ENCODE peak calls at places on chromosomes 13 and 19, in five cellular contexts. U is lower leg skin, V is cardiac muscle cell, F is BE2C, J is HFF-Myc. Q is an unnamed sample.
A peak's percentile ranks its signal among the peaks of the same experiment; 100 is the strongest.

GRCh38 chr19:7507884-7508283 is 8.0 kb upstream of the ZNF358 start:
- DNase-seq in F (peak; percentile 96), J (no peak), U (no peak), V (peak; percentile 82), Q (peak; percentile 89)

GRCh38 chr13:77696863-77697207 is 652 bp upstream of the SLAIN1 start:
- DNase-seq in J (no peak), F (no peak), U (no peak), V (no peak), Q (no peak)

GRCh38 chr19:40467007-40467565 is 285 bp downstream of the SPTBN4 start:
- DNase-seq in V (no peak), J (no peak), F (no peak), U (no peak), Q (no peak)

GRCh38 chr13:105153626-105154025 is 1381.8 kb downstream of the EFNB2 start:
- DNase-seq in F (no peak), J (no peak), V (no peak), U (no peak), Q (peak; percentile 32)

GRCh38 chr13:79900356-79900755 is 419.4 kb downstream of the NDFIP2 start:
- DNase-seq in V (no peak), F (no peak), J (no peak), U (no peak), Q (no peak)

GRCh38 chr13:95480131-95480545 is 72.4 kb upstream of the CLDN10 start:
- DNase-seq in F (peak; percentile 21), J (no peak), U (no peak), V (peak; percentile 68), Q (no peak)

GRCh38 chr13:106599875-106600797 is 32.2 kb upstream of the ARGLU1 start:
- DNase-seq in J (peak; percentile 25), U (peak; percentile 54), V (peak; percentile 91), F (no peak), Q (peak; percentile 95)

GRCh38 chr13:29284726-29285125 is 310.8 kb downstream of the SLC7A1 start:
- DNase-seq in V (no peak), U (no peak), F (no peak), J (no peak), Q (peak; percentile 4)

GRCh38 chr13:45082964-45083363 is 37.3 kb upstream of the GTF2F2 start:
- DNase-seq in U (no peak), V (peak; percentile 13), F (no peak), J (no peak), Q (peak; percentile 13)

GRCh38 chr13:24287748-24288287 is 21.6 kb upstream of the C1QTNF9 start:
- DNase-seq in V (no peak), U (no peak), F (no peak), J (no peak), Q (no peak)

GRCh38 chr19:6519289-6519688 is 11.5 kb upstream of the TNFSF9 start:
- DNase-seq in F (no peak), U (no peak), V (peak; percentile 77), J (no peak), Q (peak; percentile 74)

GRCh38 chr13:75685239-75685697 is 49.1 kb downstream of the LMO7 start:
- DNase-seq in J (peak; percentile 64), F (no peak), U (no peak), V (peak; percentile 74), Q (peak; percentile 88)

GRCh38 chr19:56351208-56351607 is 36.6 kb upstream of the ZSCAN5A start:
- DNase-seq in V (no peak), J (no peak), U (no peak), F (no peak), Q (no peak)

GRCh38 chr19:23571175-23571574 is 115.8 kb downstream of the ZNF675 start:
- DNase-seq in J (no peak), V (no peak), F (no peak), U (no peak), Q (no peak)

GRCh38 chr13:69935043-69935442 is 172.6 kb upstream of the ATXN8OS start:
- DNase-seq in V (no peak), U (no peak), F (peak; percentile 46), J (no peak), Q (no peak)

GRCh38 chr19:41700381-41701195 is 7.8 kb upstream of the CEACAM5 start:
- DNase-seq in J (no peak), V (no peak), F (no peak), U (peak; percentile 82), Q (no peak)

GRCh38 chr13:30551194-30551593 is 66.5 kb upstream of the USPL1 start:
- DNase-seq in F (no peak), J (peak; percentile 16), U (no peak), V (peak; percentile 52), Q (peak; percentile 66)

GRCh38 chr13:77300176-77301141 is 26.4 kb downstream of the MYCBP2 start:
- DNase-seq in U (no peak), J (no peak), V (peak; percentile 81), F (no peak), Q (peak; percentile 89)

GRCh38 chr13:60645552-60646138 is 248.6 kb downstream of the TDRD3 start:
- DNase-seq in V (no peak), J (no peak), U (no peak), F (no peak), Q (no peak)

GRCh38 chr13:51861728-51862300 is at the start of gene CCDC70:
- DNase-seq in U (no peak), J (no peak), F (no peak), V (peak; percentile 18), Q (peak; percentile 29)

GRCh38 chr19:47035127-47035494 is 13.3 kb downstream of the TMEM160 start:
- DNase-seq in U (no peak), J (no peak), V (no peak), F (no peak), Q (peak; percentile 11)

GRCh38 chr19:39470724-39471339 is 9.8 kb upstream of the TIMM50 start:
- DNase-seq in V (no peak), U (no peak), J (no peak), F (no peak), Q (no peak)

GRCh38 chr13:29752175-29752574 is 98.2 kb downstream of the UBL3 start:
- DNase-seq in U (no peak), J (no peak), F (no peak), V (no peak), Q (no peak)

GRCh38 chr13:54162069-54162468 is 1133.5 kb downstream of the OLFM4 start:
- DNase-seq in J (no peak), U (no peak), F (no peak), V (no peak), Q (no peak)

GRCh38 chr19:5903054-5903501 is 512 bp downstream of the NDUFA11 start:
- DNase-seq in U (no peak), V (peak; percentile 65), F (no peak), J (no peak), Q (peak; percentile 51)

GRCh38 chr13:41905600-41906254 is 55.2 kb downstream of the VWA8 start:
- DNase-seq in U (no peak), V (peak; percentile 53), J (no peak), F (no peak), Q (peak; percentile 73)

GRCh38 chr13:36945078-36945477 is 25.0 kb upstream of the SMAD9 start:
- DNase-seq in F (no peak), V (no peak), J (no peak), U (no peak), Q (no peak)

GRCh38 chr19:43425567-43426392 is 11.1 kb downstream of the TEX101 start:
- DNase-seq in V (peak; percentile 30), U (no peak), J (no peak), F (no peak), Q (peak; percentile 46)

DNA sequence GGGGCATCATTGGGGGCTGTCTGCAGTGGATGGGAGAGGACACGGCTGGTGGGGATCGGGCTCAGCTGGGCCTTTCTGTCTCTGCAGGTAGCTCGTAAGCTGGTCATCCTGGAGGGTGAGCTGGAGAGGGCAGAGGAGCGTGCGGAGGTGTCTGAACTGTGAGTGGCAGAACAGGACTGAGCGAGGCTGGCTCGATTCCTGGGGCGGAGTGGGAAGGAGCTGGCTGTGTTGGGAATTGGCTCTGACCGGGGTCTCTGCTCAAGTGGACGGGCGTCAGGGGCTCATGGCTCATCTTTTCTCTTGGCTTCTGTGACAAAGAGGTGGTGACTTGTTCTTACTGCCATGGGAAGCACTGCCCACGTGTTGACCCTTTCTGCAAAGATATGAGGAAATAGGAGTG is 11.6 kb downstream of the TPM4 start:
- DNase-seq in F (no peak), J (no peak), U (no peak), V (no peak), Q (no peak)
- H3K4me3 ChIP-seq in F (no peak overlapping the region), J (no peak overlapping the region), U (no peak overlapping the region), V (no peak overlapping the region), Q (no peak overlapping the region)

GRCh38 chr19:35058370-35058769 is 16.8 kb downstream of the HPN start:
- DNase-seq in J (no peak), U (no peak), F (no peak), V (no peak), Q (no peak)

GRCh38 chr19:35054626-35055025 is 13.1 kb downstream of the HPN start:
- DNase-seq in F (no peak), V (no peak), U (no peak), J (no peak), Q (no peak)

GRCh38 chr19:35053667-35054293 is 12.3 kb downstream of the HPN start:
- DNase-seq in F (no peak), J (no peak), U (no peak), V (no peak), Q (no peak)

GRCh38 chr19:35056513-35057063 is 15.1 kb downstream of the HPN start:
- DNase-seq in V (no peak), U (no peak), J (no peak), F (no peak), Q (no peak)

DNA sequence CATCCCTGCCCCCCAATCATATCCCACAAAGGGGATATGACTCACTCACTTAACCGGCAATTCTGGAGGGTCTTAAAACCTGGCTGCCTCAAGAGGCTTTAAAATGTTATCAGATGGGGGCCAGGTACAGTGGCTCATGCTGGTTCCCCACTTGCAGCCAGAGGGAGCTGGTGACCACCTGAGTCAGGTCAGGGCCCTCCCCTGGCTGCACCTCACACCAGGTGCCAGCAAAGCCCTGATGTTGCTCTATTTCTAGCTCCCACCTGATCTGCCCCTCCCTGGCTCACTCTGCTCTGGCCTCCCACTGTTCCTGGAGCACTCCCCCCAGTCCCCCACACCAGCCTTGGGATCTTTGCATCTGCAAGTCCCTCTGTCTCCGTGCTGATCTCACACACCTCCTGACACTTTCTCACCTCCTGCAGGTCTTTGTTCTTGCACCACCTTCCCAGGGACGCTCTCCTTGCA is 14.2 kb downstream of the HPN start:
- DNase-seq in J (no peak), V (no peak), U (no peak), F (no peak), Q (no peak)
- TF ChIP-seq CTCF in J (peak; percentile 19), V (no peak), U (no peak), F (peak; percentile 27), Q (peak; percentile 33)

DNA sequence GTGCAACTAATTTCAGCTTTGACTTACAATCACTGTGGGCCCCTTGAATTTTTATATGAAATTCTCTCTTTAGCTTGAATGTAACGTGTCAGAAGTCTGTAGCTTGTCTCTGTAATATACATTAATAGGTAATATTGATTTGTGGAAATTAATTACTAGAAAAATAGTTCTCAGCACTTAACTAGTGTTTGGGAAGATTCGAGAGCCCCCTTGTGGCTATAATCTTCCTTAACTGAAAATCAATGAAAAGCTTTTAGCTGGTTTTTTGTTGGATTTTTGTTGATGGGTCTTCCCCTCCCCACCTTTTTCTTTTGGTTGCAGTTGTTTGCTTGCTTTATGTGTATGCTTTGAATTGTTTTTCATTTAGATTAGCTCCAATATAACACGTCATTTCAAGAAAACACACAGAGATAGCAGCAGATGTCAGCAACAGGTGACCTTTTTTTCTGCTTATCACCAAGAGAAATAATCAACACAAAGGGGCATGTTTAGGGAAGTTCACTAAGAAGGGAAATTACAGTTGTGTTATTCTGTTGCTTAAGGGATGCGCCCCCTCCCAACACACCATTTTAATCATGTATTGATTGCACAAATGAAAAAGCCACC is 176.8 kb downstream of the OXGR1 start:
- DNase-seq in J (no peak), V (peak; percentile 31), U (no peak), F (no peak), Q (peak; percentile 64)
- H3K4me3 ChIP-seq in J (no peak overlapping the region), V (no peak overlapping the region), U (no peak overlapping the region), F (no peak overlapping the region), Q (no peak overlapping the region)

GRCh38 chr19:4817467-4818277 is 13.8 kb downstream of the TICAM1 start:
- DNase-seq in J (no peak), F (no peak), V (no peak), U (no peak), Q (no peak)
- TF ChIP-seq CTCF in J (no peak), F (no peak), V (no peak), U (no peak), Q (no peak)